ENCODE peak calls at places on chromosome 19, in seven cellular contexts. Q, I, J, R, X, P and B are unnamed samples.

GRCh38 chr19:28960986-28961705 is 251.8 kb downstream of the UQCRFS1 start:
- DNase-seq in X (no peak), P (no peak), J (no peak), R (no peak), I (no peak), Q (no peak), B (no peak)

GRCh38 chr19:44308011-44308410 is 3.2 kb upstream of the ZNF235 start:
- DNase-seq in Q (no peak), I (no peak), R (no peak), J (no peak), P (no peak), X (no peak), B (no peak)

GRCh38 chr19:40565355-40565754 is 11.3 kb upstream of the SHKBP1 start:
- DNase-seq in P (no peak), X (no peak), R (no peak), J (no peak), Q (no peak), I (no peak), B (no peak)

GRCh38 chr19:51107406-51108065 is 673 bp downstream of the CTU1 start:
- DNase-seq in R (peak; percentile 78), I (no peak), X (peak; percentile 37), P (no peak), Q (no peak), J (no peak), B (no peak)

GRCh38 chr19:51338563-51339312 is 3.2 kb downstream of the VSIG10L start:
- DNase-seq in P (peak; percentile 24), X (peak; percentile 68), I (peak; percentile 95), J (peak; percentile 95), Q (peak; percentile 97), R (peak; percentile 94), B (peak; percentile 92)

GRCh38 chr19:56507446-56508281 is at the start of gene ZNF471:
- DNase-seq in J (peak; percentile 88), Q (no peak), R (no peak), P (no peak), I (peak; percentile 98), X (no peak), B (no peak)

GRCh38 chr19:10855879-10856522 is 7.8 kb downstream of the C19orf38 start:
- DNase-seq in R (no peak), J (peak; percentile 70), X (no peak), P (no peak), I (peak; percentile 48), Q (no peak), B (no peak)

GRCh38 chr19:10612515-10613119 is 12.7 kb upstream of the SLC44A2 start:
- DNase-seq in I (peak; percentile 20), J (no peak), X (no peak), R (no peak), Q (no peak), P (no peak), B (no peak)

DNA sequence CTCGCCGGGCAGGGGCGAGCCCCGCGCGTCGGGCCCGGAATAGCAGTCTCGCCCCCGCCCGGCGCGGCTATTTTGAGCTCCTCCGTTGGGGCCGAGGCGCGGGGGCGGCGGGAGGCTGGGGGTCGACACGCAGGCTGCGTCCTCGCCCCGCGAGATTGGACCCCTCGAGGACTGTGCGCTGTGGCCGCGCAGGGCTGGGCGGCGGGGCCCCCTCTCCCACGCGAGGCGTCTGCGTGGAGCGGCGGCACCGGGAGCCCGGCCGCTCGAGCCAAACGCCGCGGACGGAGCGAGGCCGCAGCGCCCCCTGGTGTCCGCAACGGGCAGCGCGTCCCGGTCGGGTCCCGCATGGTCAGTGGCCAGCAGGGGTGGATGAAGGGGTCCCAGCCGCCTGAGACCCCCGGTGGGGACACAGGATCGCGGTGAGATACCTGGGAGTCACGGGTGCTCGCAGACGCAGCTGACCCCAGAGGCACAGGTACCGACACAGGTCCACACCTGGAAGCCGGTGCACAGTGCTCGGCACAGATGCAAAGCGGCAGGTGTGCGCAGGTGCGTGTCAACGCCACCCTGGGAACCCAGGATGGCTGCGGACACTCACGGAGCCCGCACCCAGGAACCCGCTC is 2.2 kb upstream of the CIRBP start:
- DNase-seq in Q (no peak), R (peak; percentile 82), I (peak; percentile 85), X (no peak), J (peak; percentile 97), P (no peak), B (peak; percentile 63)
- TF ChIP-seq TAF1 in Q (no peak), R (no peak), I (no peak), X (no peak), J (no peak), P (no peak), B (no peak)

GRCh38 chr19:39251081-39251480 is 2.4 kb upstream of the IFNL4 start:
- DNase-seq in J (no peak), R (no peak), P (no peak), Q (no peak), I (no peak), X (no peak), B (no peak)

GRCh38 chr19:39248806-39249205 is at the start of gene IFNL4:
- DNase-seq in R (no peak), P (no peak), Q (no peak), X (no peak), J (no peak), I (no peak), B (no peak)

GRCh38 chr19:39246951-39247669 is 1.5 kb downstream of the IFNL4 start:
- DNase-seq in J (peak; percentile 85), I (no peak), X (no peak), Q (no peak), R (no peak), P (no peak), B (no peak)

GRCh38 chr19:39252458-39252857 is 3.8 kb upstream of the IFNL4 start:
- DNase-seq in X (no peak), R (peak; percentile 30), I (peak; percentile 61), J (no peak), P (no peak), Q (no peak), B (no peak)

DNA sequence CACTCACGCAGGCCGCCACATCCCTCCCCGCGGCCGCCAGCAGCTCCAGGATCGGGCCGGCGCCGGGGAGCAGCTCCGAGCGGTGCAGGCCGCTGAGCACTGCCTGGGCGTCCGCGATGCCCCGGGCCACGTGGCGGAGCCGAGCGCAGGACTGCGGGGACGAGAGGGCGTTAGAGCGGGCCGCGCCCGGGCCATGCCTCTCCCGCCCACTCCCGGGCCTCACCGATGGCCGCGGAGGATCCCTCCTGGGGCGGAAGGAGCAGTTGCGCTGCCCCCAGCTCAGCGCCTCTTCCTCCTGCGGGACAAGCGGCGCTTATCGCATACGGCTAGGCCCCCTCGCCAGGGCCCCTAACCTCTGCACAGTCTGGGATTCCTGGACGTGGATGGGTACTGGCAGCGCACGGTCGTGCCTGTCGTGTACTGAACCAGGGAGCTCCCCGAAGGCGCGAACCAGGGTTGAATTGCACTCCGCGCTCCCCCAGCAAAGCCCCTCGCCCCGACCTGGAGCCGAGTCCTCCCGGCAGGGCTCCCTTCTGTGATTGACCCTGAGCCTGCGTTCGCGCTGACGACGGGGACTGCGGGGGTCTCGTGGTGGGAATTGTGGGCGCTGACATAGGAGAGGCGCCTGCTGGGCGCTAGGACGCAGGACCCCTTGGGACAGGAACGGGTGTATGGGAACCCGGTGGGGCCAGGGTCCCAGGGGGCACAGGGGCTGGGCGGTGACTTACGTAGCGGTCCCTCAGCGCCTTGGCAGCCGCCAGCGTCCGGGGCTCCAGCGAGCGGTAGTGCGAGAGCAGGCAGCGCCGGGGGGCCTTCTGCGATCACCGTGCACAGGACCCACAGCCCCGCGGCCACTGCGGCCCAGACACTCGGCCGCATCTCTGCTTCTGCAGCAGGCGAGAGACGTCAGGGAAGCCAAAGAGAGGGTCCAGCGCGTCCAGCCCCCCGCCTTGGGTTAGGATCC is 673 bp downstream of the IFNL4 start:
- DNase-seq in Q (no peak), R (no peak), X (no peak), P (no peak), J (peak; percentile 69), I (no peak), B (no peak)
- TF ChIP-seq TAF1 in Q (no peak), R (no peak), X (no peak), P (no peak), J (no peak), I (no peak), B (no peak)

GRCh38 chr19:37763488-37763887 is 15.9 kb downstream of the ZNF573 start:
- DNase-seq in Q (no peak), J (no peak), R (no peak), X (no peak), I (no peak), P (no peak), B (no peak)
- TF ChIP-seq TAF1 in Q (no peak), J (no peak), R (no peak), X (no peak), I (no peak), P (no peak), B (no peak)

GRCh38 chr19:45764947-45765346 is 4.1 kb downstream of the SIX5 start:
- DNase-seq in I (peak; percentile 28), P (no peak), Q (no peak), R (no peak), X (no peak), J (peak; percentile 65), B (no peak)

GRCh38 chr19:45764487-45764886 is 4.6 kb downstream of the SIX5 start:
- DNase-seq in J (peak; percentile 63), P (no peak), Q (no peak), X (no peak), R (no peak), I (peak; percentile 36), B (no peak)

GRCh38 chr19:45761714-45762113 is 7.3 kb downstream of the SIX5 start:
- DNase-seq in R (no peak), I (peak; percentile 17), Q (no peak), J (peak; percentile 52), X (no peak), P (no peak), B (no peak)

GRCh38 chr19:45763691-45764294 is 5.3 kb downstream of the SIX5 start:
- DNase-seq in X (no peak), R (no peak), I (peak; percentile 25), Q (no peak), J (peak; percentile 55), P (no peak), B (no peak)

DNA sequence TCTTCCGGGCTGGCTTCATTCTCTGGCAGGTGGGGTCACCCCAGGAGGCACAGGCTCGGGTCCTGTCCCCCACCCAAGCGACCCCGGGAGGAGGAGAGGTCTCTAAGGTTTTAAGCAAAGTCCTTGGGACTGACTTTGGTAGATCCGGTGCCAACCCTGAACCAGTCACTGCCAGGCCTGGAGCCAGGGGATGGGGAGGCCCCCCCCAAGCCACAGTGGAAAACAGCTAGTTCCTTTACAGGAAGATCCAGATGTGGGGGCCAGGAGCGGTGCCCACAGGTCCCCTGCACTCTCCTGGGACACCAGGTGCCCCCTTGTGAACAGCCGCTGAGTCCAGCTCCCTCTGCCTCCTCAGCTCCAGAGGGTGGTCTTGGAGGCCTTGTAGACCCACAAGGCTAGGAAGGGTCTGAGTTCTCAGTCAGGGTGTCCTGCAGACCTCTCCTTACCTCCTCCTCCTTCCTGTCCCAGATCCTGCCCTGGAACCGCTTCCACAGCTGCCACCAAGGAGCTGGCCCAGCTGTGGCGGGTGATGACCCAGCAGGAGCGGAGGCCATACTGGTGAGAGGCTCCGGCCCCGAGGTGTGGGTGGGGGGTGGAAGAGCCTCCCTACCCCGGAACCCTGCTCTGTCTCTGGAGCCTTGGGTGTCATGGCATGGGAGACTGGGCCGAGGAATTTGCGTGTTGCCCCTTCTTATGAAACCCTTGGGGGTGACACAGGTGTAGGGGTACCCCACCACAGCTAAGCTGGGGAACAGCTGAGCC is 6.0 kb downstream of the SIX5 start:
- DNase-seq in J (no peak), X (no peak), R (no peak), Q (no peak), I (peak; percentile 23), P (no peak), B (no peak)
- TF ChIP-seq TAF1 in J (no peak), X (no peak), R (no peak), Q (no peak), I (no peak), P (no peak), B (no peak)

GRCh38 chr19:53597023-53597422 is 34.8 kb upstream of the DPRX start:
- DNase-seq in J (no peak), Q (no peak), I (no peak), P (no peak), X (peak; percentile 63), R (no peak), B (no peak)
- TF ChIP-seq TAF1 in J (no peak), Q (no peak), I (no peak), P (no peak), X (no peak), R (no peak), B (no peak)

GRCh38 chr19:35153701-35154534 is 617 bp upstream of the FXYD5 start:
- DNase-seq in P (no peak), J (peak; percentile 84), X (no peak), I (peak; percentile 79), R (peak; percentile 85), Q (peak; percentile 80), B (peak; percentile 80)
- TF ChIP-seq TAF1 in P (no peak), J (no peak), X (no peak), I (no peak), R (no peak), Q (no peak), B (no peak)